ENCODE peak calls at places on chromosomes 11 and 22, in four cellular contexts. M is K562, C is gastrocnemius medialis, F is esophagus squamous epithelium. J is an unnamed sample.

GRCh38 chr22:42452456-42452855 is 20.3 kb upstream of the NFAM1 start:
- DNase-seq in F (no peak), C (no peak), M (no peak), J (no peak)

GRCh38 chr22:25027552-25027951 is 75.0 kb downstream of the KIAA1671 start:
- DNase-seq in F (no peak), C (no peak), M (no peak), J (no peak)

GRCh38 chr11:116376547-116376946 is 396.2 kb downstream of the BUD13 start:
- DNase-seq in F (no peak), C (no peak), M (no peak), J (no peak)

GRCh38 chr11:44416776-44417175 is 106.8 kb upstream of the ALX4 start:
- DNase-seq in C (no peak), F (no peak), M (no peak), J (no peak)

GRCh38 chr11:93169950-93170561 is 27.7 kb downstream of the SLC36A4 start:
- DNase-seq in C (no peak), F (no peak), M (no peak), J (peak)

GRCh38 chr11:28442113-28442512 is 333.9 kb downstream of the METTL15 start:
- DNase-seq in F (no peak), M (no peak), C (no peak), J (no peak)

GRCh38 chr22:40008726-40009125 is 14.0 kb downstream of the FAM83F start:
- DNase-seq in F (no peak), C (no peak), M (no peak), J (no peak)

GRCh38 chr22:20885557-20886323 is 26.9 kb downstream of the SNAP29 start:
- DNase-seq in M (peak), F (no peak), C (peak), J (peak)

GRCh38 chr11:88348870-88349269 is 11.3 kb upstream of the CTSC start:
- DNase-seq in M (no peak), F (no peak), C (no peak), J (no peak)

GRCh38 chr11:72609045-72609444 is 65.2 kb downstream of the PDE2A start:
- DNase-seq in C (no peak), M (peak), F (no peak), J (peak)

GRCh38 chr11:122226810-122227379 is 110.9 kb upstream of the BLID start:
- DNase-seq in F (no peak), M (no peak), C (no peak), J (no peak)
- TF ChIP-seq POLR2A in F (no peak), M (no peak), C (no peak), J (no peak)

DNA sequence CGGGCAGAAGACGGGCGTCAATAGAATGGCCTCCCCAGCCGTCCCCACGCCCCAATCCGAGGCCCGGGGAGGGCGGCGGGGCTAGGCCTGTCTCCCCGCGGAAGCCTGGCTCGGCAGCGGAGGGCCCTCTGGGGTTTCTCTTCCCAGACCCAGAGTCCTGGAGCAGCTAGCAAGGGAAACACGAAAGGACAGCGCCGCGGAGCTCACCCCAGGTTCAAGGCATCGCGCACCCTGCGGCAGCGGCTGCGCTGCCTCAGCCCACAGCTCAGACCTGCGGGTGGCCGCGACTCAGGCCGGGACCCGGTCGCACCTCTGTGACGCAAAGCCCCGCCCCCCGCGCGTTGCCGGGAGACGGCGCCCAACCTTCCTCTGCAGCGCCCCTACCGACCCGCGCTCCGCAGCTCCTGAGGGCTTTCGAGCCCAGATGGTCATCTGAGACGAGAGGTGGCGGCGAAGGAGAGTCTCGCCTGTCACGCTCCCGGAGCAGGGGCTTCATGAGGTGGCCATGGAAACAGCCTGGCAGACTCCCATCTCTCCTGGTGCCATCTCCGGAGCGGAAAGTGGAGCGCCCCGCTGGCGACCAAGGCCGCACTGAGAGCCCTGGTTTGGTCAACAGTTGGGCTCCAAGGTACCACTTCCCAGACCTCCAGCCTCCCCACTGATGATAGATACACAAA is at the start of gene RNF141:
- DNase-seq in M (peak), F (peak), C (peak), J (peak)
- TF ChIP-seq POLR2A in M (peak), F (peak), C (peak), J (peak)

GRCh38 chr22:23898006-23898974 is 4.1 kb downstream of the MIF start:
- DNase-seq in F (no peak), M (no peak), C (no peak), J (peak)
- TF ChIP-seq POLR2A in F (no peak), M (no peak), C (no peak), J (no peak)

GRCh38 chr11:108324587-108324986 is 101.7 kb downstream of the ATM start:
- DNase-seq in C (no peak), M (no peak), F (no peak), J (no peak)
- TF ChIP-seq POLR2A in C (no peak), M (no peak), F (no peak), J (no peak)

GRCh38 chr22:26428515-26429457 is at the start of gene ASPHD2:
- DNase-seq in C (no peak), M (peak), F (no peak), J (peak)
- TF ChIP-seq POLR2A in C (no peak), M (no peak), F (peak), J (no peak)

DNA sequence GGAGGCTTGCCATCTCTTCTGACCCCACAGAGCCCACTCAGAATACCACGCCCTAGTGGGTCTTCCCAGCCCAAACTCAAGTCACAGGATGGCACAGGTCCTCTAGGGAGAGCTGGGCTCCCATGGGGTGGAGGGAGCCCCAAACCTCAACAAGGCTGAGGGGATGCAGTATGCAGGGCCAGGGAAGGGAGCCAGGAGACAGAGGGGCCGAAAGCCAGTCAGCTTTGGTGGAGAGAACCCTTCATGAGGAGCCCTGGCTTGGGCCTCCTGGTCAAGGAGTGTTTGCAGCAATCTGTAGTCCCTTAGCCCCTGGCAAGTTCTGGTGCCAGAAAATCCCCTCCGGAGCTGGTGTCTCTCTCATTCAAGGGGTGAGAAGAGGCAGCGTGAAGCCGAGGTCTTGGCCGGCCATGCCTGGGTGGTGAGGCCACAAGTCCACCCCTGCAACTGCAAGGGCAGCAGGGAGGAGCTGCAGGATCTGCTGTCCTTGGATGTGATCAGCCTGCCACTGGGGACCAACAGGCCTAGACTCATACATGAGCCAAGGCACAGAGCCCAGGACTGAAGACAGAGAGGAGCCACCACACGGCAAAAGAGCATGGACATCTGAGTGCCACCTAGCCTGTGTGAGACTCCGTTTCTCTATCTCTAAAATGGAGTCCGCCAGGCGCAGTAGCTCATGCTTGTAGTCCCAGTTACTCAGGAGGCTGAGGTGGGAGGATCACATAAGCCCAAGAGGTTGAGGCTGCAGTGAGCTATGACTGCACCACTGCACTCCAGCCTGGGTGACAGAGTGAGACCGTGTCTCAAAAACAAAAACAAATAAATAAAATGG is 24.1 kb downstream of the NEAT1 start:
- DNase-seq in C (no peak), F (no peak), M (no peak), J (no peak)
- TF ChIP-seq POLR2A in C (no peak), F (no peak), M (no peak), J (peak)

GRCh38 chr11:78079232-78080083 is at the start of gene NDUFC2:
- DNase-seq in M (peak), F (no peak), C (peak), J (peak)
- TF ChIP-seq POLR2A in M (peak), F (peak), C (peak), J (peak)

DNA sequence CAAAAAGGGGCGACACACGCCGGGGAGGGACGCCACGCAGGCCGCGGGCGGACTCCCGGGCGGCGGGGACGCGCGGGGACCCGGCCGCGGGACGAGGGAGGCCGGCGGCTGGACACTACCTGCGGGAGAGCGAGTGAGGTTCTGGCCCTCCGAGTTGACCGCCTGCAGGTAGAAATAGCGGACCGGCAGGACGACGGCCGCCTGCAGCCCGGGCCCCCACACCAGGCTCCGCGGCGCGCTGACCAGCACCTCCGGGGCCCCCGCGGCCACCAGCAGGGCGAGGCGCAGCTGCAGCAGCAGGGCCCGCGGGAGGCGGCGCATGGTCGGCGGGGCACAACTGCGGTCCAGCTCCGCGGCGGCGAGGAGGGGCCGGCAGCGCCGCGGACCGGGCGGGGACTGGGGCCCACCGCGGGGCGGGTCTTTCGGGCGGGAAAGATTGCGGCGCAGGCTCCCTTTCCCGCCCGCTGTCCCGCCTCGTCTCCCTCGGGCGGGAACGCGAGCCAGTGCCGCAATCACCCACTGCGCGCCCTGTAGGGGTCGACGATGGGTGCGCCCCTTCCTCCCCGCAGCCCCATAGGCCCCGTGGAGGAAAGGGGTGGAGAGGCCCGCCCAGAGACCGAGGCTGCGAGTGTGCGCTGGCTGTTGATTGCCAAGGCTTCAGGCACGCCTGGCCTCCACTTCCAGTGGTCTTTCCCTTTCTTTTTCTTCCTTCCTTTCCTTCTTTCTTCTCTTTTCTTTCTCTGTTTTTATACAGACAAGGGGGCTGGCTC is at the start of gene POGLUT3:
- DNase-seq in M (peak), F (no peak), C (peak), J (peak)
- TF ChIP-seq POLR2A in M (no peak), F (peak), C (no peak), J (no peak)

GRCh38 chr11:62409831-62410230 is 9.0 kb upstream of the SCGB1A1 start:
- DNase-seq in M (no peak), C (no peak), F (no peak), J (no peak)

GRCh38 chr11:62411524-62411923 is 7.3 kb upstream of the SCGB1A1 start:
- DNase-seq in C (no peak), F (no peak), M (no peak), J (no peak)

GRCh38 chr11:62416596-62416995 is 2.2 kb upstream of the SCGB1A1 start:
- DNase-seq in C (no peak), F (no peak), M (no peak), J (no peak)

GRCh38 chr11:62413060-62413696 is 5.7 kb upstream of the SCGB1A1 start:
- DNase-seq in M (no peak), F (no peak), C (no peak), J (no peak)

GRCh38 chr11:62410972-62411371 is 7.9 kb upstream of the SCGB1A1 start:
- DNase-seq in F (no peak), C (no peak), M (no peak), J (no peak)
- TF ChIP-seq POLR2A in F (no peak), C (no peak), M (no peak), J (no peak)

GRCh38 chr11:115084191-115084590 is 405.9 kb downstream of the NXPE2 start:
- DNase-seq in F (no peak), C (no peak), M (no peak), J (no peak)
- TF ChIP-seq POLR2A in F (no peak), C (no peak), M (no peak), J (no peak)